ENCODE peak calls at places on chromosomes 1 and 21, in eight cellular contexts. I is LNCaP clone FGC, V is upper lobe of right lung, O is OCI-LY7, P is upper lobe of left lung, Q is kidney, L is ovary, M is GM12878. K is an unnamed sample.

GRCh38 chr1:229268505-229268904 is 2.4 kb upstream of the RAB4A start:
- DNase-seq in L (no peak), O (no peak), P (no peak), I (no peak), V (no peak), Q (no peak), M (no peak), K (no peak)

GRCh38 chr1:244897476-244898254 is 33.3 kb upstream of the HNRNPU start:
- DNase-seq in Q (no peak), L (no peak), I (no peak), O (no peak), M (no peak), V (no peak), P (no peak), K (no peak)

GRCh38 chr1:17611991-17612390 is 72.5 kb downstream of the ARHGEF10L start:
- DNase-seq in Q (no peak), P (no peak), V (no peak), I (no peak), L (no peak), O (no peak), M (no peak), K (no peak)

GRCh38 chr1:119469741-119470140 is 37.3 kb upstream of the HSD3B1 start:
- DNase-seq in V (no peak), I (no peak), O (no peak), L (no peak), M (no peak), Q (no peak), P (no peak), K (no peak)

GRCh38 chr1:98053471-98054366 is 132.9 kb upstream of the DPYD start:
- DNase-seq in M (no peak), P (peak; percentile 46), V (peak; percentile 85), Q (peak; percentile 88), I (no peak), O (peak; percentile 14), L (peak; percentile 50), K (peak; percentile 73)

GRCh38 chr1:188386666-188387065 is 1557.9 kb downstream of the PLA2G4A start:
- DNase-seq in V (no peak), O (no peak), L (no peak), P (no peak), Q (no peak), I (no peak), M (no peak), K (no peak)

GRCh38 chr21:42309753-42310213 is 5.4 kb downstream of the TFF3 start:
- DNase-seq in M (no peak), V (peak; percentile 79), L (peak; percentile 50), I (no peak), Q (peak; percentile 75), P (peak; percentile 68), O (peak; percentile 73), K (no peak)

GRCh38 chr1:197200468-197200899 is 54.0 kb upstream of the ASPM start:
- DNase-seq in Q (no peak), I (no peak), V (no peak), L (no peak), P (no peak), O (peak; percentile 33), M (no peak), K (no peak)

GRCh38 chr1:223846668-223847007 is 891 bp upstream of the TP53BP2 start:
- DNase-seq in L (peak; percentile 52), I (no peak), O (no peak), M (no peak), Q (no peak), P (no peak), V (no peak), K (no peak)

GRCh38 chr1:170194451-170194850 is 48.7 kb downstream of the NTMT2 start:
- DNase-seq in O (no peak), Q (no peak), V (no peak), M (no peak), L (no peak), P (no peak), I (no peak), K (no peak)

GRCh38 chr1:92475029-92475428 is 11.7 kb downstream of the GFI1 start:
- DNase-seq in Q (no peak), M (no peak), I (no peak), L (no peak), O (no peak), P (no peak), V (no peak), K (no peak)

GRCh38 chr1:11918779-11919519 is 7.3 kb downstream of the KIAA2013 start:
- DNase-seq in L (no peak), O (no peak), Q (no peak), V (no peak), P (no peak), M (no peak), I (peak; percentile 52), K (no peak)

GRCh38 chr1:160217466-160218165 is 12.4 kb downstream of the PEA15 start:
- DNase-seq in P (no peak), I (no peak), Q (no peak), M (no peak), L (peak; percentile 39), V (no peak), O (no peak), K (no peak)

GRCh38 chr1:167605576-167605975 is 24.5 kb upstream of the RCSD1 start:
- DNase-seq in V (no peak), O (no peak), Q (no peak), M (no peak), L (no peak), I (no peak), P (no peak), K (no peak)

GRCh38 chr1:61588736-61589381 is 136.1 kb downstream of the TM2D1 start:
- DNase-seq in I (peak; percentile 19), V (no peak), M (peak; percentile 3), P (peak; percentile 44), L (peak; percentile 37), O (peak; percentile 62), Q (no peak), K (no peak)

GRCh38 chr1:9193226-9193625 is 41.3 kb upstream of the H6PD start:
- DNase-seq in P (no peak), Q (no peak), O (no peak), L (no peak), I (no peak), M (no peak), V (no peak), K (no peak)

GRCh38 chr1:241990040-241990439 is 8.9 kb downstream of the MAP1LC3C start:
- DNase-seq in V (peak; percentile 71), O (no peak), L (peak; percentile 91), P (peak; percentile 34), Q (peak; percentile 93), M (no peak), I (no peak), K (no peak)

GRCh38 chr21:28142692-28143091 is 850.0 kb downstream of the LTN1 start:
- DNase-seq in O (no peak), Q (no peak), V (no peak), P (no peak), I (no peak), M (no peak), L (no peak), K (no peak)

GRCh38 chr1:91784616-91785015 is 101.3 kb downstream of the TGFBR3 start:
- DNase-seq in I (no peak), L (no peak), Q (no peak), V (no peak), M (no peak), P (no peak), O (no peak), K (no peak)

GRCh38 chr1:86464819-86465218 is 3.9 kb upstream of the CLCA1 start:
- DNase-seq in L (no peak), V (no peak), I (no peak), O (no peak), M (no peak), P (no peak), Q (no peak), K (no peak)
- TF ChIP-seq CTCF in L (no peak), V (no peak), I (no peak), O (no peak), M (no peak), P (no peak), Q (no peak), K (no peak)

DNA sequence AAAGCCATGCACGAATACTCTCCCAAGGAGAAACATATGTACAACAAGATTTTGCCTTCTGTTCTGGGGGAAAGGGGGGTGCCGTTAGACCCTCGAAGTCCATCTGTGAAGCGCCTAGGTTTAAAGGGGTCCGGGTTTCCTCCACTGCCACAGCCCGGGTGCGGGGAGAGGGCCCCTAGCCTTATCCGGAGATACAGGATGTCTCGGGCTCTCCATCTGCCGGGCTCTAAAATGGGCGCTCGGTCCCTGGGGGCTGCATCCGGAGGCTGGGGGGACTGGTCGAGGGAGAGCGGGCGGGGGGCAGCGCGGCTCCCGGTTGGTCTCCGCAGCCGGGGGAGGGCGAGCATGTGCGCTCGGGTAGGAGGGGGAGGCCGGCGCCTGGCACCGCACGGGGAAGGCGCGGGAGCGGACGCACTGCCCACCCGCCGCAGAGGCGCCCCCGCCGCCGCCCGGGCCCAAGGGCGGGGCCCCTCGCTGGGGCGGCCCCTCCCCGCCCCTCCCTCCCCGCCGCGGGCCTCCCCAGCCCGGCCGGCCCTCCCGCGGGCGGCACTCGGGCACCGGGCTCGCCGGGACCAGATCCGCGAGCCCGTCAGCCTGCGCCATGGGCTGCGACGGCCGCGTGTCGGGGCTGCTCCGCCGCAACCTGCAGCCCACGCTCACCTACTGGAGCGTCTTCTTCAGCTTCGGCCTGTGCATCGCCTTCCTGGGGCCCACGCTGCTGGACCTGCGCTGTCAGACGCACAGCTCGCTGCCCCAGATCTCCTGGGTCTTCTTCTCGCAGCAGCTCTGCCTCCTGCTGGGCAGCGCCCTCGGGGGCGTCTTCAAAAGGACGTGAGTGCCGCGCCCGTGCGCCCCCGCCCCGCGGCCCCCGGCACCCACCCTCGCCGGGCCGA is 63.1 kb downstream of the ELK4 start:
- DNase-seq in V (peak; percentile 69), Q (no peak), I (no peak), M (no peak), P (no peak), L (no peak), O (no peak), K (peak; percentile 67)
- TF ChIP-seq CTCF in V (no peak), Q (no peak), I (no peak), M (no peak), P (no peak), L (no peak), O (no peak), K (no peak)

GRCh38 chr1:109790329-109790728 is 26.6 kb upstream of the EPS8L3 start:
- DNase-seq in Q (no peak), I (no peak), O (no peak), V (no peak), L (no peak), M (no peak), P (no peak), K (no peak)

GRCh38 chr1:109787211-109787844 is 23.6 kb upstream of the EPS8L3 start:
- DNase-seq in Q (peak; percentile 54), V (peak; percentile 40), P (no peak), M (no peak), I (no peak), O (no peak), L (no peak), K (no peak)

GRCh38 chr1:109789771-109790170 is 26.0 kb upstream of the EPS8L3 start:
- DNase-seq in O (no peak), I (no peak), P (peak; percentile 20), L (no peak), M (no peak), V (peak; percentile 18), Q (peak; percentile 31), K (peak; percentile 34)

GRCh38 chr1:109787845-109788605 is 24.3 kb upstream of the EPS8L3 start:
- DNase-seq in M (no peak), L (no peak), O (no peak), Q (peak; percentile 69), P (peak; percentile 20), I (no peak), V (peak; percentile 55), K (peak; percentile 65)

GRCh38 chr1:109788695-109789521 is 25.2 kb upstream of the EPS8L3 start:
- DNase-seq in P (peak; percentile 18), Q (peak; percentile 68), M (no peak), I (no peak), O (peak; percentile 10), L (no peak), V (peak; percentile 50), K (peak; percentile 68)
- TF ChIP-seq CTCF in P (no peak), Q (no peak), M (no peak), I (peak; percentile 21), O (no peak), L (no peak), V (peak; percentile 11), K (peak; percentile 67)

GRCh38 chr1:202213361-202214088 is 19.9 kb downstream of the LGR6 start:
- DNase-seq in M (no peak), V (no peak), Q (no peak), O (no peak), P (no peak), L (no peak), I (no peak), K (no peak)
- TF ChIP-seq CTCF in M (peak; percentile 3), V (peak; percentile 22), Q (no peak), O (peak; percentile 54), P (no peak), L (no peak), I (no peak), K (peak; percentile 53)